ENCODE peak calls at places on chromosome 18, in nine cellular contexts. R, A, E, G, Y, P, V, M and S are unnamed samples. For H3K4me1, the result is how much of the 10 kb centered on the place peaks cover.

GRCh38 chr18:5879479-5879882 is 15.8 kb downstream of the TMEM200C start:
- DNase-seq in M (no peak), A (no peak), V (peak), Y (no peak), R (peak), P (no peak), G (no peak), E (no peak), S (no peak)

GRCh38 chr18:46182633-46183401 is 78.6 kb downstream of the HAUS1 start:
- DNase-seq in E (no peak), M (peak), G (no peak), Y (no peak), R (no peak), A (no peak), V (no peak), P (no peak), S (no peak)

GRCh38 chr18:29156531-29156930 is 979.6 kb upstream of the CDH2 start:
- DNase-seq in E (no peak), M (no peak), V (no peak), G (no peak), P (no peak), Y (no peak), A (no peak), R (no peak), S (no peak)

GRCh38 chr18:54983041-54983686 is 23.9 kb upstream of the CCDC68 start:
- DNase-seq in Y (no peak), R (peak), V (peak), P (no peak), G (no peak), A (no peak), E (no peak), M (no peak), S (no peak)

GRCh38 chr18:59927246-59927825 is 27.5 kb downstream of the PMAIP1 start:
- DNase-seq in R (no peak), Y (no peak), G (no peak), A (no peak), M (no peak), V (no peak), E (no peak), P (no peak), S (no peak)

GRCh38 chr18:33647365-33647764 is 69.3 kb downstream of the ASXL3 start:
- DNase-seq in G (no peak), M (no peak), E (no peak), A (no peak), R (peak), Y (no peak), P (no peak), V (no peak), S (no peak)

GRCh38 chr18:33201509-33201926 is 239.0 kb downstream of the CCDC178 start:
- DNase-seq in M (no peak), Y (no peak), A (no peak), E (peak), G (no peak), P (peak), R (peak), V (no peak), S (no peak)

GRCh38 chr18:48934708-48935432 is 15.9 kb downstream of the SMAD7 start:
- DNase-seq in E (peak), V (no peak), G (no peak), R (no peak), Y (no peak), A (peak), M (peak), P (peak), S (no peak)

GRCh38 chr18:52288403-52289004 is 51.5 kb upstream of the DCC start:
- DNase-seq in G (no peak), Y (no peak), E (peak), A (no peak), V (peak), M (no peak), R (peak), P (no peak), S (no peak)

GRCh38 chr18:36203360-36203895 is 16.1 kb downstream of the MOCOS start:
- DNase-seq in E (no peak), Y (no peak), M (no peak), A (no peak), R (peak), V (no peak), P (no peak), G (peak), S (no peak)

GRCh38 chr18:43525149-43525548 is 247.9 kb upstream of the SYT4 start:
- DNase-seq in E (no peak), A (no peak), P (no peak), G (no peak), M (no peak), V (no peak), Y (no peak), R (no peak), S (peak)

GRCh38 chr18:36153203-36153602 is 23.5 kb downstream of the ELP2 start:
- DNase-seq in Y (no peak), A (no peak), P (no peak), R (no peak), M (no peak), G (no peak), E (no peak), V (no peak), S (no peak)

GRCh38 chr18:22606563-22607283 is 189.0 kb upstream of the CTAGE1 start:
- DNase-seq in E (no peak), M (no peak), A (no peak), V (no peak), R (peak), Y (no peak), P (no peak), G (no peak), S (no peak)
- H3K27ac ChIP-seq in E (no peak), M (no peak), A (peak), V (no peak), R (no peak), Y (no peak), P (no peak), G (no peak), S (no peak)

GRCh38 chr18:12990977-12991838 is at the start of gene CEP192:
- DNase-seq in V (peak), M (peak), G (peak), E (peak), R (peak), A (peak), P (peak), Y (peak), S (peak)
- TF ChIP-seq CTCF in V (no peak), M (no peak), G (no peak), E (peak), R (no peak), A (no peak), P (no peak), Y (no peak), S (no peak)

DNA sequence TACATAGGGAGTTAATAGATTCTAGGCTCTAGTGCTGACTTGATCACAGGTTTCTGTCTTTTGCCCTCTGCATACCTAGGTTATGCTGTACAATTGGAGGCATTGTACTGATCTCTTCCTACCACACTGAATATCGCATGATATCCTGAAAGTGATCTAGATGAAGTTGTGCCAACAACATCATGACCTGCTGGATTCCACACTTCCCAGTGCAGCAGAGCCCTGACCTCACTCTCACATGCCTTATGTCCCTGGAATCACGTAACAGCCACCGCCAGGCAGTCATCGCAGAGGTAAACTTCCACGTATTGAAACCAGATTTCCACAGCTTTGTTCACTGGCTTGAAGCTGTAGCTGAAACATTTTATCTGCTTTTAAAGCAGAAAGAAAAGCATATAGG is 214.0 kb downstream of the ANKRD30B start:
- DNase-seq in E (no peak), Y (no peak), R (no peak), A (no peak), G (no peak), V (no peak), M (no peak), P (no peak), S (no peak)
- H3K4me1 ChIP-seq in E (under half), Y (under half), R (under half), A (under half), G (under half), V (under half), M (under half), P (under half), S (under half)

GRCh38 chr18:61398961-61399632 is 65.9 kb downstream of the CDH20 start:
- DNase-seq in G (no peak), E (no peak), R (no peak), V (no peak), A (no peak), M (no peak), P (no peak), Y (no peak), S (no peak)
- H3K27ac ChIP-seq in G (no peak), E (no peak), R (no peak), V (no peak), A (no peak), M (no peak), P (no peak), Y (no peak), S (no peak)

GRCh38 chr18:34723143-34723542 is 13.0 kb downstream of the DTNA start:
- DNase-seq in V (no peak), R (no peak), M (no peak), A (no peak), Y (no peak), P (no peak), E (no peak), G (no peak), S (no peak)
- TF ChIP-seq CTCF in V (no peak), R (no peak), M (no peak), A (no peak), Y (no peak), P (no peak), E (no peak), G (no peak), S (no peak)

DNA sequence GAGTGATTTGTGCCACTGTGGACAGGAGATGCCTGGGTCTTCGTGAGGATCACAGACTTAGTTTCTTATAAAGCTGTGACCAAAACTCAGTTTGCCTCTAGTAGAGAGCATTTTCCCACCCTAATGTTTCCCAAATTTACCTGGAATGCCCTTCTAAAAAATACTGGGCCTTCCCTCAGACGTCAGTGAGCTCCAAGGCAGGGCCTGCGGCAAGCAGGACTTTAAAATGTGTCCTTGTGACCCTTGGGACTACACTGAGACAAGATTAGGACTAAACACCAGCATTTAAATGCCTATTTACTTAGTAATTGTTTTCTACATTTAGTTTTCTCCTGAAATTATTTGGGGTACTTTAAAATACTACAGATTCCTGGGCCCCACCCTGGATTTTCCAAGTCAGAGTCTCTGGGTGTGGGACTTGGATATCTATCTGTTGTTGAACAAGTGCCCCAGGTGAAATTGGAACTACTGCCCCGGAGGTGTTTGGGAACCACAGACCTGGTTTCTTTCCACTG is 14.3 kb downstream of the GATA6 start:
- DNase-seq in R (no peak), A (no peak), V (no peak), M (no peak), Y (no peak), G (no peak), P (no peak), E (no peak), S (no peak)
- H3K4me1 ChIP-seq in R (under half), A (half or more), V (under half), M (under half), Y (under half), G (under half), P (under half), E (under half), S (half or more)

GRCh38 chr18:50460691-50461090 is 85.8 kb downstream of the SKA1 start:
- DNase-seq in Y (no peak), A (no peak), P (no peak), G (no peak), M (no peak), E (no peak), V (no peak), R (no peak), S (no peak)
- H3K27ac ChIP-seq in Y (no peak), A (no peak), P (no peak), G (no peak), M (no peak), E (no peak), V (no peak), R (no peak), S (no peak)

DNA sequence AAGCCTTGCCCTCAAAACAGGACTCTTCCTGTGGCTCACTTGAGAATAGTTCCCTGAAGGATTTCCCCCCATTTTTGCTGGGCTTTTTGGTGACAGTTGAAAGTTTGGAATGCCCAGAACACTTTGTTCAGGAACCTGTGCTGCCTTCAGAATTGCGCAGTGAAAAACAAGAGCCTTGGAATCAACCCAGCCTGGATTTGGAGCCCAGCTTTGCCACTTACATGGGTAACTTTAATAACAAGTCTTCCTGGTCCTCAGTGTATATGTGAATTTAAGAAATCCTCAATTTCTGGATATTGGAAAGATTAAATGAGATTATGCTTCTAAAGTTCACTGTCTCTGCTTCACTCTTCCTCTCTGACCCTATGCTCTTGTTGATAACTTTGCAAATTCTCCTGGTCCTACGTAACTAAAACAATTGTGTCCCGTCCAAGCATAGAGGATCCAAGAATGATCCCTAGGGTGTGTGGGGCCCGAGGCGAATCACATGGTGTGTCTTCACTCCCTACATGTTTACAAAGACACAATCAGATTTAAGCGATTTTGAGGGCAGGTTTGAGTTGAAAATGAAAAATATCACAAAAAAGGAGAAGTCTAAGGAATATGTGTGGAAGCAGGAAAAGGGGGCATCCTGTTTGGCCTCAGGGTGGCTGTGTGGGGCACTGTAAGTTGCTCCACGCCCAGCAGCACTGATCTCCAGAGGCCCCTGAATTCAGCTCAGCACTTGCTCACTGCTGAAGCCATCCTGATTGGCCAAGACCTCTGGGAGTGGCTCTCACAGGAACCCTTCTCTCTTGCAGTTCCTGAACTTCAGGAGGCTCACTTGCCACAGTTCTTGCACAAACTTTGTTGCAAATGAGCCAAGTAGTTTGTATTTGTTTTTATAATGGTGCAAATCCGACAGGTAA is 363.8 kb downstream of the ZNF521 start:
- DNase-seq in P (peak), A (peak), E (no peak), G (peak), R (no peak), Y (no peak), V (no peak), M (peak), S (no peak)
- TF ChIP-seq CTCF in P (no peak), A (no peak), E (no peak), G (no peak), R (no peak), Y (no peak), V (no peak), M (no peak), S (no peak)